ENCODE peak calls at places on chromosomes 4 and X, in four cellular contexts. One of them, this sample, is unnamed.

GRCh38 chr4:82733636-82734035 is 65.0 kb downstream of the SCD5 start:
- DNase-seq in K562: no peak
- DNase-seq in A549: no peak
- DNase-seq in transverse colon: no peak
- DNase-seq in this sample: no peak

GRCh38 chr4:24211821-24212220 is 322.0 kb upstream of the PPARGC1A start:
- DNase-seq in K562: no peak
- DNase-seq in A549: no peak
- DNase-seq in transverse colon: no peak
- DNase-seq in this sample: no peak

GRCh38 chr4:51843309-51844156 is 580 bp downstream of the DCUN1D4 start:
- DNase-seq in K562: peak; percentile 84
- DNase-seq in A549: peak; percentile 30
- DNase-seq in transverse colon: peak; percentile 73
- DNase-seq in this sample: peak; percentile 49

GRCh38 chrX:16743604-16744325 is 24.4 kb downstream of the SYAP1 start:
- DNase-seq in K562: no peak
- DNase-seq in A549: no peak
- DNase-seq in transverse colon: no peak
- DNase-seq in this sample: no peak

GRCh38 chr4:128879971-128880370 is 70.5 kb downstream of the JADE1 start:
- DNase-seq in K562: no peak
- DNase-seq in A549: no peak
- DNase-seq in transverse colon: no peak
- DNase-seq in this sample: no peak

GRCh38 chrX:43702079-43702524 is 46.0 kb downstream of the MAOA start:
- DNase-seq in K562: no peak
- DNase-seq in A549: no peak
- DNase-seq in transverse colon: no peak
- DNase-seq in this sample: no peak

GRCh38 chrX:16786791-16787735 is 797 bp downstream of the TXLNG start:
- DNase-seq in K562: peak; percentile 55
- DNase-seq in A549: no peak
- DNase-seq in transverse colon: peak; percentile 38
- DNase-seq in this sample: peak; percentile 18

GRCh38 chr4:55910140-55910539 is 38.6 kb upstream of the CEP135 start:
- DNase-seq in K562: no peak
- DNase-seq in A549: no peak
- DNase-seq in transverse colon: no peak
- DNase-seq in this sample: no peak

GRCh38 chrX:153416781-153417180 is 5.5 kb downstream of the ZFP92 start:
- DNase-seq in K562: peak; percentile 23
- DNase-seq in A549: no peak
- DNase-seq in transverse colon: no peak
- DNase-seq in this sample: no peak

GRCh38 chr4:56662782-56663468 is 18.2 kb downstream of the HOPX start:
- DNase-seq in K562: no peak
- DNase-seq in A549: no peak
- DNase-seq in transverse colon: no peak
- DNase-seq in this sample: no peak

GRCh38 chrX:139086243-139086642 is 374.7 kb upstream of the FGF13 start:
- DNase-seq in K562: no peak
- DNase-seq in A549: no peak
- DNase-seq in transverse colon: no peak
- DNase-seq in this sample: no peak

GRCh38 chrX:40434947-40435346 is 145.8 kb upstream of the ATP6AP2 start:
- DNase-seq in K562: peak; percentile 62
- DNase-seq in A549: no peak
- DNase-seq in transverse colon: no peak
- DNase-seq in this sample: no peak

GRCh38 chrX:17553961-17554482 is 179.0 kb downstream of the NHS start:
- DNase-seq in K562: no peak
- DNase-seq in A549: no peak
- DNase-seq in transverse colon: no peak
- DNase-seq in this sample: no peak

GRCh38 chr4:41290486-41290885 is 33.8 kb downstream of the UCHL1 start:
- DNase-seq in K562: no peak
- DNase-seq in A549: no peak
- DNase-seq in transverse colon: peak; percentile 8
- DNase-seq in this sample: no peak

GRCh38 chr4:58301384-58301783 is 1191.2 kb upstream of the IGFBP7 start:
- DNase-seq in K562: no peak
- DNase-seq in A549: no peak
- DNase-seq in transverse colon: no peak
- DNase-seq in this sample: no peak

GRCh38 chrX:103607385-103608304 is at the start of gene TCEAL3:
- DNase-seq in K562: no peak
- DNase-seq in A549: peak; percentile 15
- DNase-seq in transverse colon: peak; percentile 51
- DNase-seq in this sample: no peak

GRCh38 chr4:13921805-13922204 is 294.3 kb upstream of the BOD1L1 start:
- DNase-seq in K562: no peak
- DNase-seq in A549: no peak
- DNase-seq in transverse colon: no peak
- DNase-seq in this sample: no peak

GRCh38 chrX:17559728-17560379 is 177.4 kb upstream of the SCML1 start:
- DNase-seq in K562: no peak
- DNase-seq in A549: peak; percentile 30
- DNase-seq in transverse colon: no peak
- DNase-seq in this sample: no peak

GRCh38 chrX:139204576-139204902 is 326.0 kb upstream of the F9 start:
- DNase-seq in K562: no peak
- DNase-seq in A549: no peak
- DNase-seq in transverse colon: no peak
- DNase-seq in this sample: no peak

GRCh38 chr4:37648084-37648817 is 37.9 kb downstream of the RELL1 start:
- DNase-seq in K562: peak; percentile 11
- DNase-seq in A549: peak; percentile 58
- DNase-seq in transverse colon: peak; percentile 74
- DNase-seq in this sample: no peak

GRCh38 chr4:172270421-172270820 is 457.2 kb downstream of the GALNTL6 start:
- DNase-seq in K562: no peak
- DNase-seq in A549: no peak
- DNase-seq in transverse colon: no peak
- DNase-seq in this sample: no peak

GRCh38 chrX:32155044-32155638 is 1056.2 kb downstream of the DMD start:
- DNase-seq in K562: no peak
- DNase-seq in A549: no peak
- DNase-seq in transverse colon: no peak
- DNase-seq in this sample: no peak

GRCh38 chrX:115029869-115030564 is 12.6 kb upstream of the IL13RA2 start:
- DNase-seq in K562: no peak
- DNase-seq in A549: no peak
- DNase-seq in transverse colon: no peak
- DNase-seq in this sample: no peak

GRCh38 chr4:15002659-15003440 is 569 bp downstream of the CPEB2 start:
- DNase-seq in K562: peak; percentile 58
- DNase-seq in A549: peak; percentile 24
- DNase-seq in transverse colon: peak; percentile 86
- DNase-seq in this sample: peak; percentile 37
- TF ChIP-seq POLR2A in K562: peak; percentile 63
- TF ChIP-seq POLR2A in A549: peak; percentile 60
- TF ChIP-seq POLR2A in transverse colon: peak; percentile 74
- TF ChIP-seq POLR2A in this sample: no peak

GRCh38 chr4:184647391-184648101 is 1.7 kb downstream of the CASP3 start:
- DNase-seq in K562: no peak
- DNase-seq in A549: no peak
- DNase-seq in transverse colon: no peak
- DNase-seq in this sample: no peak

GRCh38 chr4:184649971-184650855 is 675 bp downstream of the PRIMPOL start:
- DNase-seq in K562: no peak
- DNase-seq in A549: no peak
- DNase-seq in transverse colon: peak; percentile 33
- DNase-seq in this sample: no peak

GRCh38 chr4:184648220-184649025 is 824 bp downstream of the CASP3 start:
- DNase-seq in K562: no peak
- DNase-seq in A549: peak; percentile 3
- DNase-seq in transverse colon: peak; percentile 72
- DNase-seq in this sample: no peak

GRCh38 chr4:184651899-184652298 is 2.4 kb downstream of the PRIMPOL start:
- DNase-seq in K562: no peak
- DNase-seq in A549: no peak
- DNase-seq in transverse colon: no peak
- DNase-seq in this sample: no peak

DNA sequence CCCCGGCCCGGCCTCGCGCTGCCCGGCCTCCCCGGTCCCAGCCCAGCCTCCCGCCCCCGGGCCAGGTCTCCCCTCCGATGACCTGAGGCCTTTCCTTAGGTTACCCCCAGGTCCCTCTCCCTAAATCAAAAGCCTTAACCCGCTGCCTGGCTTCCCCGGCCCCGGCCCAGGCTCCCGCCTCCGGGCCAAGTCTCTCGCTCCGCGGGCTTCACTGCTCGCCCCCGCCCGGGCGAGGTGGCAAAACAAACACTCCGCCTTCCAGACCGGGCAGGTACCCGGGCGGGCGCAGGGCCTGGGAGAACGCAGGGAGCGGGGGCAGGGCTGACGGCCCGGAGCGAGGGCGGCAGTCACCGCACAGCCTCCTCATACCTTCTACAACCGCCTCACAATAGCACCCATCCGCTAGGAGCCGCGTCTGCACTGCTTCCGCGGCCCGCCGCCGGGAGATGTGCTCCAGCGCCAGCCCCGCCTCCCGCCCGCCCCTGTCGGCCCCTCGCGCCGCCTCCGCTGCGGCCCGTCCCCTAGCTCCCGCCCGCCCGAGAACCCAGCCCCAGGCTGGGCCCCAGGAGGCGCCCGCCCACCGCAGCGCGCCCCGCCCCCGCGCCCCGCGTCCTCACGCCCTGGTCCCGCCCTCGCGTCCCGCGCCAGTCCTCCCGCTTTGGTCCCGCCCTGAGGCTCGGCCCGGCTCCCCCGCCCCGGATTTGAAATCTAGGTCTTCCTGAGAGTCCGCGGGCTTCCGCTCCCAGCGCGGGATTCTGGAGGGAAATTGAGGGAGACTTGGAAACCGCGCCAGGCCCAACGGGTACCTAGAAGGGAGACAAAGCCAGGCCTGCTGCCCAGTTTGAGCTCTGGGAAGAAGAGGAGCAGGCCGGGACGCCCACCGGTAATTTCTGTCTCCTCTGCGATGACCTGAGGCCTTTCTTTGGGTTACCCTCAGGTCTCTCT is at the start of the genes CASP3 and PRIMPOL:
- DNase-seq in K562: peak; percentile 93
- DNase-seq in A549: peak; percentile 27
- DNase-seq in transverse colon: peak; percentile 98
- DNase-seq in this sample: peak; percentile 71
- TF ChIP-seq POLR2A in K562: peak; percentile 84
- TF ChIP-seq POLR2A in A549: peak; percentile 97
- TF ChIP-seq POLR2A in transverse colon: peak; percentile 96
- TF ChIP-seq POLR2A in this sample: peak; percentile 96

GRCh38 chr4:140049924-140050681 is 103.9 kb downstream of the MAML3 start:
- DNase-seq in K562: no peak
- DNase-seq in A549: peak; percentile 53
- DNase-seq in transverse colon: no peak
- DNase-seq in this sample: no peak
- TF ChIP-seq POLR2A in K562: no peak
- TF ChIP-seq POLR2A in A549: no peak
- TF ChIP-seq POLR2A in transverse colon: no peak
- TF ChIP-seq POLR2A in this sample: no peak

DNA sequence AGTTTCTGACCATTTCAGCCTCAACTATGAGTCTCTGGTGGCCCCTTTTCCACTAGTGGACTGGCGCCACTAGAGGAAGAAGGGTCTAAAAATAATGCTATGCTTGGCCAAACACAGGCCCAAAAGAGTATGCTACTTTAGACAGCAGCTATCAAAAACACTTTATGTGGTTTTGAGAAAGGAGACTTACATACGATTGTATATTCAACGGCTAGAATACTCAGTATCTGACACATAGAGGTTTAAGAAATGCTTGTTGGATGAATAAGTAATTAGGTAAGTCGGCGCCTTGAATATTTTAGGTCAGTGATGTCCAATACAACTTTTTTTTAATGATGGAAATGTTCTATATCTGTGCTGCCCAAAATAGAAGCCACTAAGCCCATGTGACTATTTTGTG is 25.7 kb upstream of the TMPRSS11A start:
- DNase-seq in K562: no peak
- DNase-seq in A549: no peak
- DNase-seq in transverse colon: no peak
- DNase-seq in this sample: no peak
- TF ChIP-seq POLR2A in K562: no peak
- TF ChIP-seq POLR2A in A549: no peak
- TF ChIP-seq POLR2A in transverse colon: no peak
- TF ChIP-seq POLR2A in this sample: no peak

DNA sequence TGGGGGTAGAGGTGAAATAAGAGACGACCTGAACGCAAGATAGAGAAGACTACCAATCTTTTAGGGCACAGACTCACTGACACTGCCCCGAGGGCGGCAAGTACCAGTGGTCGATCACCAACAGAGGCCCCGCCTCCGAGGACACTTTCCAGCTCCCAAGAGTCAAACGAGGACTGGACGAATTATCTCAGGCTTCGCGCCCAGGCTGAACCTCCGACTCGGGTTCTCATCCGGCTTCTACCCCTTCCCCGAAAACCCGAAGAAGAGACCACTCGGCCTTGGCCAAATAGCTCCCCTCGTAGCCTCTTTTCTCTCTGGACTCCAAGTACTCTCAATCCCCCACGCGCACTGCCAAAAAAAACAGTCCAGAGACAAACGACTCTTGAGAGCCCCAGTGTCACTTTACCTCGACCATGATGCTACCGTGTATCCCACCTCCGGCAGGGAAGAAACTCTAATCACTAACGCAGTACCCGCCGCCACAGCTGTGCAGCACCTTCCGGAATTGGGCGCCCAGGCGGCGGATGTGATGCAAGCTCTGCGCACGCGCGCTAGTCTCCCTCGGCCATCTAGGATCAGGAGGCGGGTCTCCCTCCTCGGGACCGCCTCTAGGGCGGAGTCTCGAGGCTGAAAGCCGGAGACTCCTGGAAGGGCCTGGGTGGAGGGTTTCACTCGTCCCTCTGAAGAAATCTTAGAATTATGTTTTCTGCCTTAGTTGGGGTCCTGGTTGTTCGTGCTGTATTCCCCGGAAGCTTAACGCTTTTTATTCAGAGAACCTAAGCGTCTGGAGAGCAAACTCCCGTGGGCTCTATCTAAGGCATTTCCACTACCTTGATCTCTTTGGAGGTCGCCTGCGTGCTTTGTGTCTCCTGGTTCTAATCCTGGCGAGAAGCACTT is at the start of gene PLRG1:
- DNase-seq in K562: peak; percentile 97
- DNase-seq in A549: peak; percentile 64
- DNase-seq in transverse colon: peak; percentile 97
- DNase-seq in this sample: peak; percentile 61
- TF ChIP-seq POLR2A in K562: peak; percentile 88
- TF ChIP-seq POLR2A in A549: peak; percentile 79
- TF ChIP-seq POLR2A in transverse colon: peak; percentile 68
- TF ChIP-seq POLR2A in this sample: peak; percentile 86

GRCh38 chrX:130902783-130903613 is at the start of gene ENOX2:
- DNase-seq in K562: peak; percentile 86
- DNase-seq in A549: peak; percentile 90
- DNase-seq in transverse colon: peak; percentile 91
- DNase-seq in this sample: peak; percentile 67
- TF ChIP-seq POLR2A in K562: peak; percentile 96
- TF ChIP-seq POLR2A in A549: peak; percentile 68
- TF ChIP-seq POLR2A in transverse colon: peak; percentile 78
- TF ChIP-seq POLR2A in this sample: no peak